ENCODE peak calls at places on chromosomes 7 and 10, in ten cellular contexts. P, G, Y, A, W, H, J, V, T and M are unnamed samples.

GRCh38 chr10:10794776-10795175 is 222.9 kb upstream of the CELF2 start:
- DNase-seq in P (no peak), G (no peak), Y (peak), A (no peak), W (peak), H (no peak), J (no peak), V (no peak), T (no peak), M (peak)

GRCh38 chr7:134865001-134865845 is 85.8 kb downstream of the CALD1 start:
- DNase-seq in P (peak), G (peak), Y (no peak), A (no peak), W (no peak), H (no peak), J (no peak), V (no peak), T (no peak), M (peak)

GRCh38 chr10:15817407-15818046 is 42.8 kb downstream of the MINDY3 start:
- DNase-seq in P (no peak), G (no peak), Y (no peak), A (no peak), W (no peak), H (no peak), J (no peak), V (no peak), T (no peak), M (peak)

GRCh38 chr7:134089446-134089845 is 37.7 kb upstream of the LRGUK start:
- DNase-seq in P (no peak), G (no peak), Y (no peak), A (no peak), W (peak), H (no peak), J (no peak), V (no peak), T (no peak), M (no peak)

GRCh38 chr10:80131499-80131901 is 1.0 kb upstream of the PLAC9 start:
- DNase-seq in P (no peak), G (no peak), Y (no peak), A (no peak), W (no peak), H (no peak), J (no peak), V (no peak), T (no peak), M (no peak)

GRCh38 chr10:25175527-25176420 is 973 bp downstream of the GPR158 start:
- DNase-seq in P (no peak), G (no peak), Y (no peak), A (peak), W (no peak), H (peak), J (peak), V (peak), T (no peak), M (peak)

GRCh38 chr10:119165171-119166110 is at the start of gene SFXN4:
- DNase-seq in P (no peak), G (peak), Y (no peak), A (peak), W (peak), H (peak), J (peak), V (peak), T (peak), M (peak)

GRCh38 chr7:49894543-49894942 is 121.1 kb downstream of the VWC2 start:
- DNase-seq in P (no peak), G (no peak), Y (no peak), A (no peak), W (no peak), H (no peak), J (no peak), V (no peak), T (no peak), M (no peak)

GRCh38 chr10:94232711-94233383 is 129.9 kb downstream of the NOC3L start:
- DNase-seq in P (no peak), G (no peak), Y (no peak), A (no peak), W (no peak), H (no peak), J (no peak), V (no peak), T (no peak), M (no peak)